ENCODE peak calls at places on chromosomes 7 and 10, in seven cellular contexts. O is central memory CD4-positive, alpha-beta T cell; D is stimulated activated CD8-positive, alpha-beta memory T cell treated with anti-CD3 and anti-CD28 coated beads, Interleukin-4, amount 100 ng/mL, for 24 hours; F is HuH-7; B is ACHN; S is GM10248; C is right atrium auricular region. K is an unnamed sample.

GRCh38 chr10:132394936-132395703 is 1.9 kb upstream of the PWWP2B start:
- DNase-seq in O (no peak), D (no peak), F (no peak), B (no peak), S (no peak), C (no peak), K (no peak)

GRCh38 chr7:112938895-112939588 is 147.6 kb downstream of the GPR85 start:
- DNase-seq in O (peak), D (peak), F (peak), B (peak), S (peak), C (no peak), K (peak)

GRCh38 chr10:122327237-122328206 is 47.0 kb upstream of the PLEKHA1 start:
- DNase-seq in O (no peak), D (no peak), F (no peak), B (no peak), S (no peak), C (peak), K (no peak)

GRCh38 chr10:62653254-62653653 is 151.3 kb upstream of the ADO start:
- DNase-seq in O (no peak), D (no peak), F (no peak), B (no peak), S (peak), C (no peak), K (no peak)

GRCh38 chr10:86113044-86113443 is 253.6 kb downstream of the GRID1 start:
- DNase-seq in O (no peak), D (no peak), F (no peak), B (no peak), S (no peak), C (no peak), K (no peak)

GRCh38 chr10:130203626-130204025 is 67.4 kb downstream of the GLRX3 start:
- DNase-seq in O (no peak), D (no peak), F (no peak), B (no peak), S (no peak), C (no peak), K (no peak)

GRCh38 chr7:36205844-36206243 is 52.8 kb downstream of the EEPD1 start:
- DNase-seq in O (no peak), D (no peak), F (no peak), B (no peak), S (no peak), C (no peak), K (no peak)

GRCh38 chr10:99339563-99340047 is 10.4 kb downstream of the CNNM1 start:
- DNase-seq in O (no peak), D (no peak), F (no peak), B (no peak), S (no peak), C (no peak), K (no peak)

GRCh38 chr10:102648889-102649752 is 4.8 kb downstream of the TRIM8 start:
- DNase-seq in O (peak), D (no peak), F (no peak), B (no peak), S (no peak), C (no peak), K (no peak)

GRCh38 chr10:12510566-12510965 is 161.2 kb downstream of the CAMK1D start:
- DNase-seq in O (no peak), D (no peak), F (no peak), B (peak), S (no peak), C (peak), K (peak)

GRCh38 chr7:70582921-70583895 is 548.7 kb upstream of the GALNT17 start:
- DNase-seq in O (no peak), D (no peak), F (no peak), B (no peak), S (no peak), C (no peak), K (no peak)

GRCh38 chr10:790821-791551 is 101.5 kb upstream of the DIP2C start:
- DNase-seq in O (no peak), D (no peak), F (no peak), B (no peak), S (no peak), C (peak), K (no peak)

GRCh38 chr10:70671619-70672164 is 614 bp upstream of the ADAMTS14 start:
- DNase-seq in O (no peak), D (no peak), F (no peak), B (no peak), S (no peak), C (no peak), K (no peak)

GRCh38 chr10:18157909-18158308 is 17.7 kb downstream of the CACNB2 start:
- DNase-seq in O (no peak), D (no peak), F (no peak), B (no peak), S (no peak), C (no peak), K (no peak)

GRCh38 chr10:93515071-93515962 is 18.9 kb downstream of the CEP55 start:
- DNase-seq in O (no peak), D (no peak), F (no peak), B (no peak), S (no peak), C (no peak), K (peak)

GRCh38 chr10:97573021-97573420 is 442 bp downstream of the ANKRD2 start:
- DNase-seq in O (no peak), D (no peak), F (no peak), B (peak), S (no peak), C (no peak), K (no peak)